ENCODE peak calls at places on chromosomes 6 and 20, in four cellular contexts. N is GM12891, C is GM12878, O is K562. F is an unnamed sample.

GRCh38 chr20:3165473-3166337 is 6.0 kb upstream of the FASTKD5 start:
- DNase-seq in N (no peak), C (no peak), O (no peak), F (peak)

GRCh38 chr6:14228571-14228970 is 111.0 kb downstream of the CD83 start:
- DNase-seq in N (no peak), C (no peak), O (no peak), F (no peak)

GRCh38 chr20:57573893-57574292 is 13.0 kb downstream of the PCK1 start:
- DNase-seq in N (no peak), C (no peak), O (peak), F (no peak)

GRCh38 chr20:13183005-13183404 is 38.1 kb upstream of the ISM1 start:
- DNase-seq in N (no peak), C (no peak), O (no peak), F (no peak)

GRCh38 chr6:75368151-75368779 is 83.7 kb upstream of the TMEM30A start:
- DNase-seq in N (no peak), C (no peak), O (peak), F (no peak)

GRCh38 chr6:29647927-29648642 is 8.8 kb upstream of the MOG start:
- DNase-seq in N (no peak), C (no peak), O (peak), F (no peak)

GRCh38 chr6:67889682-67889995 is 745.4 kb upstream of the ADGRB3 start:
- DNase-seq in N (no peak), C (no peak), O (no peak), F (no peak)

GRCh38 chr6:91029211-91029610 is 442.3 kb upstream of the MAP3K7 start:
- DNase-seq in N (no peak), C (no peak), O (no peak), F (no peak)

GRCh38 chr6:27545271-27546046 is 72.6 kb upstream of the ZNF184 start:
- DNase-seq in N (no peak), C (peak), O (peak), F (no peak)

GRCh38 chr6:105179244-105180065 is at the start of gene POPDC3:
- DNase-seq in N (peak), C (no peak), O (no peak), F (no peak)

GRCh38 chr20:2746636-2747265 is 53.7 kb downstream of the CPXM1 start:
- DNase-seq in N (no peak), C (no peak), O (no peak), F (no peak)

GRCh38 chr6:29796026-29796425 is 31.6 kb upstream of the HLA-G start:
- DNase-seq in N (no peak), C (no peak), O (no peak), F (no peak)

GRCh38 chr6:147935656-147936055 is 407.0 kb upstream of the SASH1 start:
- DNase-seq in N (no peak), C (no peak), O (no peak), F (no peak)

GRCh38 chr20:37360515-37361115 is 14.7 kb downstream of the SRC start:
- DNase-seq in N (no peak), C (no peak), O (no peak), F (no peak)

GRCh38 chr6:83062225-83062624 is 3.4 kb downstream of the UBE3D start:
- DNase-seq in N (no peak), C (no peak), O (no peak), F (no peak)

GRCh38 chr20:62181808-62182207 is 1.0 kb upstream of the MTG2 start:
- DNase-seq in N (no peak), C (no peak), O (no peak), F (no peak)

GRCh38 chr20:48202334-48202733 is 417.1 kb upstream of the SULF2 start:
- DNase-seq in N (no peak), C (no peak), O (no peak), F (no peak)

GRCh38 chr6:130161627-130162404 is 60.9 kb downstream of the SAMD3 start:
- DNase-seq in N (no peak), C (no peak), O (no peak), F (no peak)

GRCh38 chr6:163836916-163837660 is 422.6 kb downstream of the QKI start:
- DNase-seq in N (no peak), C (no peak), O (no peak), F (no peak)

GRCh38 chr6:111721677-111722219 is 116.1 kb upstream of the TRAF3IP2 start:
- DNase-seq in N (peak), C (no peak), O (peak), F (no peak)

GRCh38 chr20:54293526-54293925 is 85.6 kb downstream of the PFDN4 start:
- DNase-seq in N (no peak), C (no peak), O (no peak), F (no peak)

GRCh38 chr6:44921787-44922186 is 406.3 kb upstream of the RUNX2 start:
- DNase-seq in N (no peak), C (no peak), O (no peak), F (no peak)

DNA sequence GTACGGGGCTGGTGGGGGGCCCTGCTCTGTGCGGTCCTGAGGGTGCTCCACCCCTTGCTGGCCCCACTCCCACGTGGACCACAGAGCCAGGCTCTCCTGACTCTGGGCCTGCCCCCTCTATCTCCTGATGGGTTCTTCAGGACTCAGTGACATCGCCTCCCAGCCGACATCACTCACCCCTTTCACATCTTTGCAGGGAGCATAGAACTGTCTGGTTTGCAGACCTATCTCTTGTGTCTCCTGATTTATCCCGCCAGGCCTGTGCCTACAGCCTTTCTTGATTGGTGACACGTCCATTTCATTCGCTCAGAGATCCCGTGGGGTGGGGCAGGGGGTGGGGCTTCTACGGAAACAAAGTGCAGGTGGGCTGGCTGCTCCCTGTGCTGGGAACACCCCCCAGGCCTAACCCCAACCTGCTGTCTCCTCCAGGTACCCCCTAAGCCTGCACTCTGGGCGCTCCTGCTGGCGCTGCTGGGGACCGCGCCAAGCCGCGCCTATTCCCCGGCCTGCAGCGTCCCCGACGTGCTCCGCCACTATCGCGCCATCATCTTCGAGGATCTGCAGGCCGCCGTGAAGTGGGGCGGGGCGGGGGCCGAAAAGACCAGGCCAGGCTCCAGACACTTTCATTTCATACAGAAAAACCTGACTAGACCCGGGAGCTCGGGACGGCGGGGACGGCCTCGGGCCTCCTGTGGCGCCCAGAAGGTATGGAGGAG is 1.7 kb downstream of the C20orf204 start:
- DNase-seq in N (no peak), C (no peak), O (peak), F (no peak)
- TF ChIP-seq SPI1 in N (no peak), C (no peak), O (no peak), F (no peak)

GRCh38 chr6:99467509-99468106 is 42.5 kb upstream of the PNISR start:
- DNase-seq in N (no peak), C (no peak), O (peak), F (no peak)
- TF ChIP-seq SPI1 in N (no peak), C (no peak), O (no peak), F (no peak)

GRCh38 chr6:3778701-3779573 is 27.4 kb upstream of the PXDC1 start:
- DNase-seq in N (no peak), C (no peak), O (no peak), F (no peak)
- TF ChIP-seq SPI1 in N (no peak), C (no peak), O (no peak), F (no peak)

GRCh38 chr20:63878855-63879254 is 13.8 kb downstream of the TPD52L2 start:
- DNase-seq in N (no peak), C (no peak), O (no peak), F (no peak)

GRCh38 chr20:63874254-63874653 is 9.2 kb downstream of the TPD52L2 start:
- DNase-seq in N (no peak), C (no peak), O (no peak), F (no peak)

GRCh38 chr20:63877755-63878470 is 12.8 kb downstream of the TPD52L2 start:
- DNase-seq in N (no peak), C (no peak), O (no peak), F (no peak)

GRCh38 chr20:63879264-63879663 is 14.2 kb downstream of the TPD52L2 start:
- DNase-seq in N (no peak), C (no peak), O (no peak), F (no peak)

DNA sequence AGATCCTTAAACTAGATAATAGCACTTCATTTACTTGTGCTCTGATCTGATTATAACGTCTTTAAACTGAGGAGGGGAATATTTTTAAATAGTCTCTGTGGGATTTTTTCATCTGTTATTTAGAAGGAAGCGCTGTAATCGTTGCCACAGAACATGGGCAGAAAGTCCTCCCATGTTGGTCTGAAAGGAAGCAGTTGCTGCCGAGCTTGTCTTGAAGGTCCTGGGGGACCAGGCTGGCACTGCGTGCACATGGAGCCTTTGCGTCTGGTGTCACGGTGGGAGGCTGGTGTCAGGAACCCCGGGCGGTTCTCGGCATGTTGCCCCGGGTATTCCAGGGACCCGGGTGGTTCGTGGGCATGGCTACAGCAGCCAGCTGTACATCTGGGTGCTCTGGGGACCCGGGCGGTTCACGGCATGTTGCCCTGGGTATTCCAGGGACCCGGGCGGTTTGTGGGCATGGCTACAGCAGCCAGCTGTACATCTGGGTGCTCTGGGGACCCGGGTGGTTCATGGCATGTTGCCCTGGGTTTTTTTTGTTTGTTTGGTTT is 11.5 kb downstream of the TPD52L2 start:
- DNase-seq in N (no peak), C (no peak), O (no peak), F (no peak)
- TF ChIP-seq SPI1 in N (no peak), C (no peak), O (no peak), F (no peak)

F was measured in HL-60.